ENCODE peak calls at places on chromosomes 3 and 15, in six cellular contexts. A is GM12892, B is HL-60, N is transverse colon, S is GM12878, Q is HCT116. J is an unnamed sample.

GRCh38 chr3:124837730-124838186 is 49.4 kb downstream of the ITGB5 start:
- DNase-seq in A (no peak), B (no peak), N (peak; percentile 73), S (no peak), Q (peak; percentile 50), J (peak; percentile 58)

GRCh38 chr3:40477671-40478070 is 749 bp downstream of the ZNF619 start:
- DNase-seq in A (no peak), B (peak; percentile 20), N (no peak), S (no peak), Q (no peak), J (no peak)

GRCh38 chr3:127065561-127066270 is 82.8 kb downstream of the PLXNA1 start:
- DNase-seq in A (no peak), B (no peak), N (no peak), S (no peak), Q (no peak), J (no peak)

GRCh38 chr3:141485578-141486415 is 1.0 kb upstream of the RASA2 start:
- DNase-seq in A (no peak), B (peak; percentile 20), N (no peak), S (no peak), Q (peak; percentile 12), J (peak; percentile 32)

GRCh38 chr3:192904632-192905289 is 12.9 kb downstream of the MB21D2 start:
- DNase-seq in A (no peak), B (no peak), N (no peak), S (no peak), Q (no peak), J (no peak)

GRCh38 chr3:190513409-190514162 is at the start of gene IL1RAP:
- DNase-seq in A (peak; percentile 82), B (peak; percentile 97), N (peak; percentile 92), S (peak; percentile 47), Q (peak; percentile 66), J (peak; percentile 98)

GRCh38 chr3:158742861-158743260 is 10.6 kb upstream of the RARRES1 start:
- DNase-seq in A (no peak), B (no peak), N (no peak), S (no peak), Q (no peak), J (no peak)

GRCh38 chr3:194964809-194965208 is 279.1 kb downstream of the FAM43A start:
- DNase-seq in A (no peak), B (no peak), N (no peak), S (no peak), Q (no peak), J (no peak)

GRCh38 chr3:179898024-179898423 is 138.7 kb downstream of the PEX5L start:
- DNase-seq in A (no peak), B (no peak), N (no peak), S (no peak), Q (peak; percentile 66), J (no peak)

GRCh38 chr15:55526559-55527036 is 18.6 kb upstream of the DNAAF4 start:
- DNase-seq in A (peak; percentile 21), B (peak; percentile 50), N (no peak), S (no peak), Q (peak; percentile 32), J (peak; percentile 39)

GRCh38 chr3:159882784-159883779 is 105.6 kb upstream of the IL12A start:
- DNase-seq in A (no peak), B (no peak), N (no peak), S (no peak), Q (no peak), J (no peak)

GRCh38 chr15:45642203-45642932 is 7.5 kb downstream of the SQOR start:
- DNase-seq in A (no peak), B (no peak), N (no peak), S (no peak), Q (no peak), J (no peak)

GRCh38 chr15:62394079-62394478 is 229.0 kb upstream of the C2CD4B start:
- DNase-seq in A (no peak), B (no peak), N (no peak), S (no peak), Q (no peak), J (no peak)

GRCh38 chr15:20672469-20672868 is 130.9 kb upstream of the GOLGA6L6 start:
- DNase-seq in A (no peak), B (no peak), N (no peak), S (no peak), Q (no peak), J (no peak)

GRCh38 chr3:72487078-72487765 is 361.0 kb downstream of the SHQ1 start:
- DNase-seq in A (peak; percentile 31), B (no peak), N (peak; percentile 72), S (no peak), Q (peak; percentile 19), J (peak; percentile 86)

GRCh38 chr3:144516029-144516428 is 544.4 kb downstream of the DIPK2A start:
- DNase-seq in A (no peak), B (no peak), N (no peak), S (no peak), Q (no peak), J (no peak)

GRCh38 chr15:34610388-34610787 is 26.9 kb upstream of the GOLGA8B start:
- DNase-seq in A (no peak), B (no peak), N (no peak), S (no peak), Q (peak; percentile 6), J (no peak)

DNA sequence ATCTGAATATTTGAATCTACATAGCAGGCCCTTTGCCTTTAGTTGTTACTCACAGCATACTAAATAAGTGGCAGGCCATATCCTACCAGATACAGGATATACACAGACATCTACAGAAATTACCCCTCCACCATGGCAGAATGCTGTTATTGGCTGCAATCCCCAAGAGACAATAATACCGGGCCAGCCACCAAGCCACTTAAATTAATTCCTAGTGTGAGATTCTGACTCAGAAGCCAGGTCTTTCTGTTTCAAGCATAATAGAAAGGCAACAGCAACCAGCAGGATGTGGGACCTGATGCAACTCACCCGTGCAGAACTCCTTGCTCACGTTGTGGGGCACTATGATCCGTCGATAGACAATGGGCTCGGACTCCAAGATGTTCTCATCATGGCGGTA is 39.8 kb downstream of the CLK3 start:
- DNase-seq in A (no peak), B (no peak), N (no peak), S (peak; percentile 36), Q (no peak), J (no peak)
- TF ChIP-seq POLR2AphosphoS5 in A (no peak), B (no peak), N (no peak), S (no peak), Q (no peak), J (no peak)

GRCh38 chr3:172528677-172529076 is 5.4 kb upstream of the TNFSF10 start:
- DNase-seq in A (no peak), B (no peak), N (no peak), S (no peak), Q (no peak), J (no peak)

GRCh38 chr3:172530101-172530561 is 6.9 kb upstream of the TNFSF10 start:
- DNase-seq in A (no peak), B (no peak), N (no peak), S (no peak), Q (no peak), J (no peak)

GRCh38 chr3:172536505-172536904 is 13.3 kb upstream of the TNFSF10 start:
- DNase-seq in A (no peak), B (no peak), N (no peak), S (no peak), Q (no peak), J (no peak)

GRCh38 chr3:172525116-172525613 is 1.9 kb upstream of the TNFSF10 start:
- DNase-seq in A (no peak), B (no peak), N (no peak), S (no peak), Q (no peak), J (no peak)

DNA sequence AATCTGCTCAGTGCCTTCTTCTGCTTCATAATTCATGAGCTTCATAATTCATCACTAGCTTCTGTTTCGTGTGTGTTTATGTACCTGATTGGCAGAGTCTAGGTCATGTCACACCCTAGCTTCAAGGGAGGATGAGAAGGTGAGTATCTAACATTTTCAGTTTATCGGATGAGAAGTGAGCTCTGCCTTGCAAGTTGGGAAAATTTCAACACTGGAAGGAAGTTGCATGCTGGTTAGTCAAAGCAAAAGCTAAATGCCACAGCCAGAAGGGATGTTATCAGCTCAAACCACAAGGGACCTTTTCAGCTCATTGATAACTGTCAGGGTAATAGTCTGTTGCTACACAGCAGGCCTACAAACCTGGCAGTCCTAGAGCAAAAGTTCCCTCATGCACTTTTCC is 7.3 kb upstream of the TNFSF10 start:
- DNase-seq in A (no peak), B (peak; percentile 87), N (no peak), S (no peak), Q (no peak), J (no peak)
- TF ChIP-seq POLR2AphosphoS5 in A (no peak), B (peak; percentile 68), N (no peak), S (no peak), Q (no peak), J (no peak)

GRCh38 chr3:139102606-139103005 is 57.9 kb upstream of the PRR23C start:
- DNase-seq in A (no peak), B (no peak), N (no peak), S (no peak), Q (no peak), J (no peak)

GRCh38 chr3:139106013-139106932 is 61.6 kb upstream of the PRR23C start:
- DNase-seq in A (no peak), B (no peak), N (no peak), S (no peak), Q (no peak), J (no peak)

GRCh38 chr3:139103484-139103883 is 58.8 kb upstream of the PRR23C start:
- DNase-seq in A (no peak), B (no peak), N (no peak), S (no peak), Q (no peak), J (no peak)

GRCh38 chr3:139105154-139105702 is 60.5 kb upstream of the PRR23C start:
- DNase-seq in A (no peak), B (no peak), N (no peak), S (no peak), Q (no peak), J (no peak)

DNA sequence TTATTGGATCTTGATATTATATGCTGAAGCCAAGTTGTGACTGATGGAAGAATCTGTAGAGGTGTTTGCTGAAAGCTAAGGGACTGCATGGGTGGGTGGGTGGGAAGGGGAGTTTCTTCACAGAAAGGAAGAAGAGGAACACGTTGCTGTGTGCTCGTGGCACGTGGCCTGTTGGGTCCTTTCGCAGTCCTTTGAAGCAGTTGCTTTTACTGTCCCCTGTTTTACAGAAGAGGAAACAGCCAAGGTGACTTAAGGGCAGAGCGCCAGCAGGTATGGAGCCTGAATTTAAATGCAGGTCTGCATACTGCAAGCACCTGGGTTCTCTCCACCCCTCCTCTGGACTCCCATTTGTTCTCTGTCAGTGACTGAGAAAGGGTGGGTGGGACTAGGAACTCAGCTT is 59.4 kb upstream of the PRR23C start:
- DNase-seq in A (no peak), B (no peak), N (no peak), S (no peak), Q (no peak), J (no peak)
- TF ChIP-seq POLR2AphosphoS5 in A (no peak), B (no peak), N (no peak), S (no peak), Q (no peak), J (no peak)

GRCh38 chr3:45632956-45633355 is 38.4 kb downstream of the LIMD1 start:
- DNase-seq in A (no peak), B (no peak), N (no peak), S (no peak), Q (no peak), J (no peak)

GRCh38 chr3:45630325-45630724 is 35.8 kb downstream of the LIMD1 start:
- DNase-seq in A (no peak), B (no peak), N (no peak), S (no peak), Q (no peak), J (no peak)

GRCh38 chr3:45628746-45629145 is 34.2 kb downstream of the LIMD1 start:
- DNase-seq in A (no peak), B (peak; percentile 82), N (no peak), S (no peak), Q (no peak), J (peak; percentile 26)

GRCh38 chr3:45635475-45636256 is 41.1 kb downstream of the LIMD1 start:
- DNase-seq in A (no peak), B (no peak), N (no peak), S (no peak), Q (no peak), J (no peak)

GRCh38 chr3:45631486-45631885 is 36.9 kb downstream of the LIMD1 start:
- DNase-seq in A (no peak), B (peak; percentile 60), N (no peak), S (no peak), Q (no peak), J (no peak)
- TF ChIP-seq POLR2AphosphoS5 in A (no peak), B (no peak), N (no peak), S (no peak), Q (no peak), J (peak; percentile 16)